ENCODE peak calls at places on chromosome 7, in eight cellular contexts. J is GM23338, E is SK-N-SH, A is HCT116, B is A549, X is K562, L is Panc1, C is HL-60. V is an unnamed sample.

GRCh38 chr7:1108264-1108920 is 20.5 kb downstream of the GPER1 start:
- DNase-seq in X (no peak), A (no peak), L (no peak), E (no peak), B (no peak), J (no peak), C (no peak), V (no peak)

GRCh38 chr7:84637568-84638338 is 443.2 kb upstream of the SEMA3A start:
- DNase-seq in L (peak; percentile 74), B (peak; percentile 57), X (no peak), J (peak; percentile 74), C (no peak), A (no peak), E (no peak), V (no peak)

GRCh38 chr7:13651167-13651566 is 338.3 kb downstream of the ETV1 start:
- DNase-seq in E (no peak), C (no peak), A (no peak), X (no peak), J (no peak), B (no peak), L (no peak), V (no peak)

GRCh38 chr7:27147211-27148030 is at the start of gene HOXA6:
- DNase-seq in A (no peak), E (peak; percentile 47), B (no peak), X (no peak), C (no peak), J (peak; percentile 41), L (no peak), V (no peak)

GRCh38 chr7:47453093-47454056 is 128.5 kb downstream of the TNS3 start:
- DNase-seq in C (peak; percentile 35), L (peak; percentile 67), X (no peak), J (no peak), E (no peak), A (no peak), B (no peak), V (no peak)

GRCh38 chr7:35003679-35004278 is 33.5 kb downstream of the DPY19L1 start:
- DNase-seq in A (peak; percentile 99), L (peak; percentile 55), J (no peak), X (peak; percentile 66), B (peak; percentile 99), C (no peak), E (no peak), V (no peak)

GRCh38 chr7:129354428-129355157 is 79.6 kb upstream of the STRIP2 start:
- DNase-seq in B (no peak), E (no peak), J (no peak), A (no peak), C (no peak), L (no peak), X (no peak), V (no peak)

GRCh38 chr7:26040085-26040484 is 111.9 kb upstream of the NFE2L3 start:
- DNase-seq in B (no peak), L (no peak), C (no peak), A (no peak), X (no peak), J (no peak), E (no peak), V (no peak)

GRCh38 chr7:131745645-131746248 is 189.3 kb upstream of the PODXL start:
- DNase-seq in E (no peak), B (peak; percentile 17), L (no peak), C (no peak), J (peak; percentile 87), A (no peak), X (no peak), V (no peak)

GRCh38 chr7:130648580-130648979 is 20.0 kb downstream of the COPG2 start:
- DNase-seq in L (no peak), E (no peak), A (no peak), J (no peak), X (no peak), B (no peak), C (no peak), V (no peak)

GRCh38 chr7:50446542-50446960 is 3.6 kb downstream of the FIGNL1 start:
- DNase-seq in X (no peak), L (peak; percentile 92), C (no peak), B (peak; percentile 38), J (no peak), E (no peak), A (peak; percentile 99), V (peak; percentile 62)

GRCh38 chr7:77251519-77251819 is 51.9 kb upstream of the FGL2 start:
- DNase-seq in X (no peak), J (no peak), A (no peak), L (no peak), E (no peak), B (no peak), C (no peak), V (no peak)

GRCh38 chr7:36775673-36776072 is 51.4 kb upstream of the AOAH start:
- DNase-seq in A (no peak), E (no peak), B (no peak), X (no peak), C (peak; percentile 36), J (no peak), L (no peak), V (no peak)

GRCh38 chr7:22651534-22652243 is 75.3 kb upstream of the IL6 start:
- DNase-seq in X (no peak), A (no peak), L (no peak), J (no peak), E (no peak), C (no peak), B (peak; percentile 18), V (no peak)

GRCh38 chr7:47525066-47525623 is 56.8 kb downstream of the TNS3 start:
- DNase-seq in L (no peak), C (no peak), J (no peak), A (no peak), E (no peak), B (no peak), X (no peak), V (no peak)

GRCh38 chr7:1032536-1033181 is 11.7 kb upstream of the GPR146 start:
- DNase-seq in L (no peak), C (no peak), E (no peak), A (no peak), J (no peak), B (no peak), X (no peak), V (no peak)

GRCh38 chr7:26483843-26484242 is 192.2 kb downstream of the SNX10 start:
- DNase-seq in A (no peak), L (no peak), J (no peak), E (no peak), X (no peak), C (no peak), B (no peak), V (no peak)

GRCh38 chr7:22350466-22351328 is 6.3 kb downstream of the RAPGEF5 start:
- DNase-seq in L (no peak), E (peak; percentile 76), C (no peak), X (peak; percentile 89), B (no peak), A (peak; percentile 22), J (no peak), V (peak; percentile 46)

GRCh38 chr7:116122972-116123595 is 87.3 kb upstream of the TES start:
- DNase-seq in A (peak; percentile 32), B (peak; percentile 66), C (no peak), E (peak; percentile 17), J (peak; percentile 77), X (peak; percentile 21), L (peak; percentile 17), V (no peak)

GRCh38 chr7:129013048-129013721 is 41.7 kb downstream of the TNPO3 start:
- DNase-seq in B (no peak), J (no peak), X (no peak), A (no peak), E (no peak), C (peak; percentile 20), L (no peak), V (peak; percentile 31)

GRCh38 chr7:144489504-144489903 is 86.0 kb upstream of the NOBOX start:
- DNase-seq in X (no peak), J (no peak), L (no peak), E (no peak), C (no peak), B (no peak), A (no peak), V (no peak)

GRCh38 chr7:20217193-20217948 is at the start of gene MACC1:
- DNase-seq in E (no peak), A (peak; percentile 93), L (no peak), J (peak; percentile 97), C (no peak), B (no peak), X (peak; percentile 60), V (peak; percentile 96)

DNA sequence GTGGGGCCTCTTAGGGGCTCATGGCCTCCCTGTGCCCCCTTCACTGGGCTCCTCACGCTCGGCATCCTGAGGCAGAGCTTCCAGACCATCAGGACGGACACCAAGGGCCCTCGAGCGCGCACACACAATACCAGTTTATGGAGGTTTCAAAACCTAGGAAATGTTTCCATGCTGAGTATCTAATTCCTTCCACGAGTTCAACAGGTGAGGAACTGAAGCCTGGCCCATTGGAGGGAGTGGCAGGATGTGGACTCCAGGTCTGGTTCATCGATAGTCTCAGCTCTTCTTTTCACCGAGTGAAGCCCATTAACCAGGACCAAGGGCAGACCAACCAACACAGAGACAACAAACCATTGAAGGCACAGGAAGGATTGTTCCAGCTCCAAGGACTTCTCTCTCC is 336.7 kb upstream of the SHH start:
- DNase-seq in C (no peak), B (no peak), J (no peak), L (no peak), A (no peak), E (no peak), X (no peak), V (no peak)
- TF ChIP-seq REST in C (no peak), B (no peak), J (no peak), L (no peak), A (no peak), E (no peak), X (no peak), V (no peak)

DNA sequence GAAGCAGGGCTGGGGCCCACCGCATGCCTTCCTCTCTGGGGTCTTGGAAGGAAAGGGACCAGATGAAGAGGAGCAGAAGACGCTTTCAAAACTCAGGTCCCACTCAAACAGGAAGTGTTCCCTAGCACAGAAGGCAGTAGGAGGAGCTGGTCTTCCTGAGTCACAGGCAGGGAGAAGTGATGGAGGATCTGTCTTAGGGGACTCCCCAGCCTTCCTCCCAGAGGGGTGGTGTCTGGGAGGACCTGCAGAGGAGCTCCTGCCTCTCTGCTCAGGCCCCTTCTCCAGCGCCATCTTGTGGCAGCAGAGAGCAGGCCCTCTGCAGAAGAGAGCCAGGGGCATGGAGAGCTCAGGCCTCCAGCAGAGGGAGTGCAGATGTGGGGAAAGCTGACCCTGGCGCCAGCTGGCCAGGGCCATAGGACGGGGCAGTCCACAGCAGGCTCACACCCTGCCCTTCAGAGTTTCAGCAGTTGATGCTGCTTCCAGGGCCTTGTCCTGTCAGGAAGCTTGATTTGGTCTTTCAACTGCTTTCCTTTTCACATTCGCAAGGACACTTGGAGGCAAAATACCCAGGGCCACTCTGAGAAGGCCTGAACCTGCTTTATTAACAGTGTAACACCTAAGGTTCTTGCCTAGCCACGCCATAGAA is 62.2 kb upstream of the TARP start:
- DNase-seq in E (peak; percentile 79), X (peak; percentile 86), L (peak; percentile 82), C (peak; percentile 97), J (peak; percentile 96), A (peak; percentile 73), B (peak; percentile 89), V (peak; percentile 82)
- TF ChIP-seq REST in E (no peak), X (no peak), L (no peak), C (no peak), J (no peak), A (no peak), B (no peak), V (no peak)

GRCh38 chr7:151063212-151063561 is 3.8 kb downstream of the SLC4A2 start:
- DNase-seq in L (no peak), B (peak; percentile 51), J (peak; percentile 58), E (no peak), A (no peak), X (no peak), C (no peak), V (no peak)
- TF ChIP-seq REST in L (no peak), B (no peak), J (no peak), E (no peak), A (no peak), X (no peak), C (no peak), V (no peak)

GRCh38 chr7:108001759-108002725 is 919 bp downstream of the LAMB1 start:
- DNase-seq in X (no peak), L (no peak), A (no peak), B (no peak), J (peak; percentile 56), E (peak; percentile 95), C (no peak), V (no peak)
- TF ChIP-seq REST in X (no peak), L (no peak), A (no peak), B (no peak), J (no peak), E (peak; percentile 17), C (no peak), V (no peak)